ENCODE peak calls at places on chromosome 15, in seven cellular contexts. One of them, this sample, is unnamed.

GRCh38 chr15:57079907-57080750 is 161.7 kb downstream of the TCF12 start:
- DNase-seq in upper lobe of right lung: no peak
- DNase-seq in Ammon's horn: peak; percentile 32
- DNase-seq in GM20000: peak; percentile 19
- DNase-seq in sciatic nerve: no peak
- DNase-seq in LoVo: no peak
- DNase-seq in ACHN: peak; percentile 23
- DNase-seq in this sample: no peak

GRCh38 chr15:65175511-65175910 is 9.6 kb downstream of the CLPX start:
- DNase-seq in upper lobe of right lung: no peak
- DNase-seq in Ammon's horn: no peak
- DNase-seq in GM20000: no peak
- DNase-seq in sciatic nerve: no peak
- DNase-seq in LoVo: no peak
- DNase-seq in ACHN: peak; percentile 86
- DNase-seq in this sample: no peak

GRCh38 chr15:63044645-63045437 is 2.3 kb downstream of the TPM1 start:
- DNase-seq in upper lobe of right lung: no peak
- DNase-seq in Ammon's horn: no peak
- DNase-seq in GM20000: peak; percentile 27
- DNase-seq in sciatic nerve: no peak
- DNase-seq in LoVo: no peak
- DNase-seq in ACHN: peak; percentile 49
- DNase-seq in this sample: no peak

GRCh38 chr15:57327985-57328471 is 48.3 kb upstream of the CGNL1 start:
- DNase-seq in upper lobe of right lung: no peak
- DNase-seq in Ammon's horn: no peak
- DNase-seq in GM20000: no peak
- DNase-seq in sciatic nerve: no peak
- DNase-seq in LoVo: no peak
- DNase-seq in ACHN: peak; percentile 91
- DNase-seq in this sample: no peak

GRCh38 chr15:60788514-60789091 is 309.7 kb upstream of the ICE2 start:
- DNase-seq in upper lobe of right lung: no peak
- DNase-seq in Ammon's horn: no peak
- DNase-seq in GM20000: no peak
- DNase-seq in sciatic nerve: no peak
- DNase-seq in LoVo: no peak
- DNase-seq in ACHN: no peak
- DNase-seq in this sample: no peak

GRCh38 chr15:96334017-96334704 is 3.7 kb downstream of the NR2F2 start:
- DNase-seq in upper lobe of right lung: peak; percentile 64
- DNase-seq in Ammon's horn: no peak
- DNase-seq in GM20000: peak; percentile 12
- DNase-seq in sciatic nerve: peak; percentile 60
- DNase-seq in LoVo: no peak
- DNase-seq in ACHN: peak; percentile 2
- DNase-seq in this sample: no peak

GRCh38 chr15:73686781-73687256 is 2.6 kb downstream of the CD276 start:
- DNase-seq in upper lobe of right lung: no peak
- DNase-seq in Ammon's horn: no peak
- DNase-seq in GM20000: no peak
- DNase-seq in sciatic nerve: peak; percentile 58
- DNase-seq in LoVo: no peak
- DNase-seq in ACHN: peak; percentile 55
- DNase-seq in this sample: no peak

GRCh38 chr15:71565636-71566160 is 244.7 kb upstream of the NR2E3 start:
- DNase-seq in upper lobe of right lung: no peak
- DNase-seq in Ammon's horn: no peak
- DNase-seq in GM20000: no peak
- DNase-seq in sciatic nerve: no peak
- DNase-seq in LoVo: no peak
- DNase-seq in ACHN: no peak
- DNase-seq in this sample: no peak

GRCh38 chr15:26126819-26127387 is 263.8 kb upstream of the ATP10A start:
- DNase-seq in upper lobe of right lung: no peak
- DNase-seq in Ammon's horn: no peak
- DNase-seq in GM20000: no peak
- DNase-seq in sciatic nerve: no peak
- DNase-seq in LoVo: no peak
- DNase-seq in ACHN: no peak
- DNase-seq in this sample: no peak

GRCh38 chr15:52682200-52682599 is 3.0 kb upstream of the ATOSA start:
- DNase-seq in upper lobe of right lung: no peak
- DNase-seq in Ammon's horn: no peak
- DNase-seq in GM20000: no peak
- DNase-seq in sciatic nerve: no peak
- DNase-seq in LoVo: no peak
- DNase-seq in ACHN: no peak
- DNase-seq in this sample: no peak